ENCODE peak calls at places on chromosome 22, in eight cellular contexts. One of them, this sample, is unnamed.

GRCh38 chr22:37115032-37115431 is 5.5 kb upstream of the TMPRSS6 start:
- DNase-seq in coronary artery: no peak
- DNase-seq in activated naive CD4-positive, alpha-beta T cell treated with anti-CD3 and anti-CD28 coated beads, Interleukin-2, amount 50 U/mL, for 16 hours: no peak
- DNase-seq in NCI-H1436: no peak
- DNase-seq in astrocyte of the spinal cord: no peak
- DNase-seq in NCI-H2081: no peak
- DNase-seq in AG10803: no peak
- DNase-seq in T-helper 2 cell: no peak
- DNase-seq in this sample: no peak

GRCh38 chr22:16586991-16587390 is 5.6 kb downstream of the CCT8L2 start:
- DNase-seq in AG10803: no peak
- DNase-seq in activated naive CD4-positive, alpha-beta T cell treated with anti-CD3 and anti-CD28 coated beads, Interleukin-2, amount 50 U/mL, for 16 hours: no peak
- DNase-seq in astrocyte of the spinal cord: no peak
- DNase-seq in T-helper 2 cell: no peak
- DNase-seq in NCI-H2081: no peak
- DNase-seq in coronary artery: no peak
- DNase-seq in NCI-H1436: no peak
- DNase-seq in this sample: no peak

GRCh38 chr22:28478564-28478963 is 201.1 kb downstream of the TTC28 start:
- DNase-seq in T-helper 2 cell: no peak
- DNase-seq in NCI-H1436: no peak
- DNase-seq in activated naive CD4-positive, alpha-beta T cell treated with anti-CD3 and anti-CD28 coated beads, Interleukin-2, amount 50 U/mL, for 16 hours: no peak
- DNase-seq in AG10803: no peak
- DNase-seq in astrocyte of the spinal cord: no peak
- DNase-seq in coronary artery: no peak
- DNase-seq in NCI-H2081: no peak
- DNase-seq in this sample: no peak

GRCh38 chr22:21646608-21647590 is 4.8 kb downstream of the SDF2L1 start:
- DNase-seq in AG10803: peak
- DNase-seq in NCI-H1436: peak
- DNase-seq in coronary artery: no peak
- DNase-seq in NCI-H2081: peak
- DNase-seq in T-helper 2 cell: peak
- DNase-seq in astrocyte of the spinal cord: peak
- DNase-seq in activated naive CD4-positive, alpha-beta T cell treated with anti-CD3 and anti-CD28 coated beads, Interleukin-2, amount 50 U/mL, for 16 hours: peak
- DNase-seq in this sample: peak

GRCh38 chr22:35743466-35743865 is 25.8 kb downstream of the APOL5 start:
- DNase-seq in NCI-H1436: no peak
- DNase-seq in NCI-H2081: no peak
- DNase-seq in activated naive CD4-positive, alpha-beta T cell treated with anti-CD3 and anti-CD28 coated beads, Interleukin-2, amount 50 U/mL, for 16 hours: no peak
- DNase-seq in T-helper 2 cell: no peak
- DNase-seq in coronary artery: no peak
- DNase-seq in AG10803: peak
- DNase-seq in astrocyte of the spinal cord: no peak
- DNase-seq in this sample: no peak

GRCh38 chr22:48960981-48961655 is 866.6 kb downstream of the BRD1 start:
- DNase-seq in activated naive CD4-positive, alpha-beta T cell treated with anti-CD3 and anti-CD28 coated beads, Interleukin-2, amount 50 U/mL, for 16 hours: no peak
- DNase-seq in T-helper 2 cell: no peak
- DNase-seq in NCI-H1436: no peak
- DNase-seq in AG10803: no peak
- DNase-seq in coronary artery: peak
- DNase-seq in NCI-H2081: no peak
- DNase-seq in astrocyte of the spinal cord: no peak
- DNase-seq in this sample: no peak

GRCh38 chr22:21958360-21959273 is 6.0 kb upstream of the PPM1F start:
- DNase-seq in AG10803: no peak
- DNase-seq in activated naive CD4-positive, alpha-beta T cell treated with anti-CD3 and anti-CD28 coated beads, Interleukin-2, amount 50 U/mL, for 16 hours: no peak
- DNase-seq in T-helper 2 cell: no peak
- DNase-seq in NCI-H1436: no peak
- DNase-seq in coronary artery: no peak
- DNase-seq in NCI-H2081: no peak
- DNase-seq in astrocyte of the spinal cord: no peak
- DNase-seq in this sample: no peak

GRCh38 chr22:46792061-46792796 is 29.8 kb downstream of the TBC1D22A start:
- DNase-seq in activated naive CD4-positive, alpha-beta T cell treated with anti-CD3 and anti-CD28 coated beads, Interleukin-2, amount 50 U/mL, for 16 hours: no peak
- DNase-seq in astrocyte of the spinal cord: no peak
- DNase-seq in NCI-H1436: no peak
- DNase-seq in T-helper 2 cell: no peak
- DNase-seq in NCI-H2081: no peak
- DNase-seq in AG10803: no peak
- DNase-seq in coronary artery: no peak
- DNase-seq in this sample: no peak

GRCh38 chr22:49608228-49608627 is 219.4 kb downstream of the BRD1 start:
- DNase-seq in T-helper 2 cell: no peak
- DNase-seq in activated naive CD4-positive, alpha-beta T cell treated with anti-CD3 and anti-CD28 coated beads, Interleukin-2, amount 50 U/mL, for 16 hours: no peak
- DNase-seq in NCI-H1436: no peak
- DNase-seq in NCI-H2081: no peak
- DNase-seq in AG10803: no peak
- DNase-seq in astrocyte of the spinal cord: no peak
- DNase-seq in coronary artery: no peak
- DNase-seq in this sample: no peak

GRCh38 chr22:26536056-26536761 is 23.9 kb upstream of the TFIP11 start:
- DNase-seq in astrocyte of the spinal cord: no peak
- DNase-seq in T-helper 2 cell: no peak
- DNase-seq in coronary artery: no peak
- DNase-seq in activated naive CD4-positive, alpha-beta T cell treated with anti-CD3 and anti-CD28 coated beads, Interleukin-2, amount 50 U/mL, for 16 hours: no peak
- DNase-seq in AG10803: no peak
- DNase-seq in NCI-H2081: no peak
- DNase-seq in NCI-H1436: no peak
- DNase-seq in this sample: no peak

GRCh38 chr22:45224988-45225731 is 15.5 kb downstream of the KIAA0930 start:
- DNase-seq in NCI-H1436: no peak
- DNase-seq in activated naive CD4-positive, alpha-beta T cell treated with anti-CD3 and anti-CD28 coated beads, Interleukin-2, amount 50 U/mL, for 16 hours: no peak
- DNase-seq in coronary artery: no peak
- DNase-seq in NCI-H2081: no peak
- DNase-seq in AG10803: no peak
- DNase-seq in astrocyte of the spinal cord: no peak
- DNase-seq in T-helper 2 cell: no peak
- DNase-seq in this sample: no peak

GRCh38 chr22:36757608-36758220 is 18.2 kb downstream of the IFT27 start:
- DNase-seq in T-helper 2 cell: peak
- DNase-seq in astrocyte of the spinal cord: peak
- DNase-seq in NCI-H2081: peak
- DNase-seq in coronary artery: peak
- DNase-seq in AG10803: peak
- DNase-seq in NCI-H1436: peak
- DNase-seq in activated naive CD4-positive, alpha-beta T cell treated with anti-CD3 and anti-CD28 coated beads, Interleukin-2, amount 50 U/mL, for 16 hours: peak
- DNase-seq in this sample: peak

GRCh38 chr22:22026157-22026831 is 43.7 kb upstream of the TOP3B start:
- DNase-seq in NCI-H1436: no peak
- DNase-seq in astrocyte of the spinal cord: no peak
- DNase-seq in activated naive CD4-positive, alpha-beta T cell treated with anti-CD3 and anti-CD28 coated beads, Interleukin-2, amount 50 U/mL, for 16 hours: no peak
- DNase-seq in NCI-H2081: no peak
- DNase-seq in T-helper 2 cell: no peak
- DNase-seq in coronary artery: no peak
- DNase-seq in AG10803: no peak
- DNase-seq in this sample: no peak

GRCh38 chr22:44197271-44197670 is 16.5 kb downstream of the PARVG start:
- DNase-seq in coronary artery: no peak
- DNase-seq in activated naive CD4-positive, alpha-beta T cell treated with anti-CD3 and anti-CD28 coated beads, Interleukin-2, amount 50 U/mL, for 16 hours: no peak
- DNase-seq in astrocyte of the spinal cord: no peak
- DNase-seq in NCI-H2081: no peak
- DNase-seq in AG10803: no peak
- DNase-seq in T-helper 2 cell: no peak
- DNase-seq in NCI-H1436: no peak
- DNase-seq in this sample: no peak

GRCh38 chr22:48824673-48825651 is 1002.7 kb downstream of the BRD1 start:
- DNase-seq in AG10803: no peak
- DNase-seq in NCI-H2081: peak
- DNase-seq in astrocyte of the spinal cord: no peak
- DNase-seq in NCI-H1436: peak
- DNase-seq in coronary artery: no peak
- DNase-seq in activated naive CD4-positive, alpha-beta T cell treated with anti-CD3 and anti-CD28 coated beads, Interleukin-2, amount 50 U/mL, for 16 hours: no peak
- DNase-seq in T-helper 2 cell: no peak
- DNase-seq in this sample: no peak

GRCh38 chr22:50498322-50498861 is 9.1 kb downstream of the LMF2 start:
- DNase-seq in AG10803: peak
- DNase-seq in T-helper 2 cell: peak
- DNase-seq in activated naive CD4-positive, alpha-beta T cell treated with anti-CD3 and anti-CD28 coated beads, Interleukin-2, amount 50 U/mL, for 16 hours: peak
- DNase-seq in NCI-H2081: peak
- DNase-seq in NCI-H1436: peak
- DNase-seq in astrocyte of the spinal cord: peak
- DNase-seq in coronary artery: no peak
- DNase-seq in this sample: no peak

GRCh38 chr22:35601743-35602633 is 15.1 kb downstream of the MB start:
- DNase-seq in astrocyte of the spinal cord: peak
- DNase-seq in T-helper 2 cell: no peak
- DNase-seq in NCI-H2081: no peak
- DNase-seq in coronary artery: no peak
- DNase-seq in AG10803: peak
- DNase-seq in NCI-H1436: no peak
- DNase-seq in activated naive CD4-positive, alpha-beta T cell treated with anti-CD3 and anti-CD28 coated beads, Interleukin-2, amount 50 U/mL, for 16 hours: no peak
- DNase-seq in this sample: no peak

GRCh38 chr22:46113910-46114517 is 36.3 kb upstream of the PPARA start:
- DNase-seq in activated naive CD4-positive, alpha-beta T cell treated with anti-CD3 and anti-CD28 coated beads, Interleukin-2, amount 50 U/mL, for 16 hours: no peak
- DNase-seq in coronary artery: no peak
- DNase-seq in NCI-H1436: no peak
- DNase-seq in T-helper 2 cell: no peak
- DNase-seq in AG10803: no peak
- DNase-seq in NCI-H2081: no peak
- DNase-seq in astrocyte of the spinal cord: no peak
- DNase-seq in this sample: no peak

GRCh38 chr22:46501701-46502100 is 35.7 kb downstream of the CELSR1 start:
- DNase-seq in coronary artery: no peak
- DNase-seq in T-helper 2 cell: no peak
- DNase-seq in astrocyte of the spinal cord: peak
- DNase-seq in AG10803: peak
- DNase-seq in activated naive CD4-positive, alpha-beta T cell treated with anti-CD3 and anti-CD28 coated beads, Interleukin-2, amount 50 U/mL, for 16 hours: no peak
- DNase-seq in NCI-H2081: no peak
- DNase-seq in NCI-H1436: no peak
- DNase-seq in this sample: no peak

This sample was measured in NCI-H2107.